ENCODE peak calls at places on chromosomes 16 and 17, in five cellular contexts. Y is activated CD4-positive, alpha-beta T cell treated with anti-CD3 and anti-CD28 coated beads, Interleukin-2, amount 50 U/mL, for 4 hours; K is activated T-helper 1 cell treated with Interleukin-2 at 50 U/mL for 16 hours; M is NCI-H460; R is NCI-H1105. G is an unnamed sample.

GRCh38 chr17:64092111-64092510 is 37.8 kb downstream of the ERN1 start:
- DNase-seq in K (no peak), R (no peak), M (no peak), Y (no peak), G (no peak)

GRCh38 chr17:63433746-63434591 is 12.1 kb downstream of the CYB561 start:
- DNase-seq in Y (no peak), M (no peak), K (no peak), R (no peak), G (no peak)

GRCh38 chr16:87895641-87896141 is 26.4 kb upstream of the SLC7A5 start:
- DNase-seq in R (no peak), M (no peak), Y (peak), K (peak), G (peak)

GRCh38 chr16:83727018-83727417 is 80.8 kb upstream of the HSBP1 start:
- DNase-seq in K (no peak), M (no peak), Y (no peak), R (no peak), G (no peak)

GRCh38 chr16:85522842-85523601 is 90.1 kb upstream of the GSE1 start:
- DNase-seq in K (no peak), M (peak), R (no peak), Y (no peak), G (no peak)

GRCh38 chr17:62194401-62194800 is 129.3 kb upstream of the MED13 start:
- DNase-seq in R (no peak), K (no peak), M (no peak), Y (no peak), G (no peak)

GRCh38 chr16:27839419-27839818 is 224.1 kb downstream of the GSG1L start:
- DNase-seq in R (no peak), K (no peak), Y (no peak), M (no peak), G (no peak)

GRCh38 chr17:73203788-73204479 is 11.1 kb downstream of the COG1 start:
- DNase-seq in M (no peak), R (no peak), Y (no peak), K (no peak), G (peak)

GRCh38 chr17:78342438-78343098 is 17.3 kb downstream of the SOCS3 start:
- DNase-seq in R (no peak), Y (no peak), K (no peak), M (peak), G (no peak)

GRCh38 chr17:50353600-50354195 is 7.8 kb downstream of the XYLT2 start:
- DNase-seq in Y (no peak), R (no peak), K (no peak), M (no peak), G (no peak)

GRCh38 chr16:1992475-1993292 is 2.9 kb downstream of the SYNGR3 start:
- DNase-seq in Y (no peak), M (no peak), K (no peak), R (no peak), G (no peak)

GRCh38 chr16:88883117-88883895 is 16.8 kb upstream of the PABPN1L start:
- DNase-seq in M (no peak), K (no peak), Y (no peak), R (no peak), G (no peak)

GRCh38 chr17:49739662-49740271 is 24.2 kb downstream of the FAM117A start:
- DNase-seq in K (peak), Y (peak), R (peak), M (no peak), G (peak)

GRCh38 chr17:57697891-57698708 is 47.0 kb downstream of the CCDC182 start:
- DNase-seq in M (no peak), Y (no peak), R (no peak), K (no peak), G (no peak)

GRCh38 chr17:80647746-80648145 is 103.1 kb downstream of the RPTOR start:
- DNase-seq in K (no peak), Y (no peak), M (no peak), R (no peak), G (no peak)

GRCh38 chr16:919658-920631 is 50.8 kb downstream of the LMF1 start:
- DNase-seq in M (no peak), Y (no peak), K (no peak), R (no peak), G (no peak)

GRCh38 chr17:1173456-1174370 is 6.1 kb downstream of the ABR start:
- DNase-seq in K (no peak), M (no peak), Y (no peak), R (no peak), G (no peak)

GRCh38 chr16:75385507-75386152 is 47.7 kb downstream of the CFDP1 start:
- DNase-seq in R (peak), M (peak), Y (no peak), K (no peak), G (no peak)

GRCh38 chr17:39979021-39979660 is 1.5 kb upstream of the PSMD3 start:
- DNase-seq in R (no peak), M (no peak), K (no peak), Y (no peak), G (no peak)

GRCh38 chr17:47649972-47650524 is 329 bp downstream of the KPNB1 start:
- DNase-seq in R (peak), M (no peak), K (no peak), Y (peak), G (peak)

GRCh38 chr16:47143329-47143676 is 442 bp downstream of the NETO2 start:
- DNase-seq in R (peak), Y (peak), K (peak), M (peak), G (peak)

GRCh38 chr16:55615071-55615470 is 40.7 kb upstream of the SLC6A2 start:
- DNase-seq in Y (no peak), R (no peak), K (no peak), M (no peak), G (no peak)

G was measured in T-helper 22 cell.